ENCODE peak calls at places on chromosomes 3 and 15, in seven cellular contexts. O is HepG2, L is endothelial cell of umbilical vein, K is PC-3, G is MM.1S, A is K562, N is mammary epithelial cell. V is an unnamed sample.
A peak's percentile ranks its signal among the peaks of the same experiment; 100 is the strongest.

GRCh38 chr3:184160456-184160855 is 5.3 kb downstream of the DVL3 start:
- DNase-seq in L (peak; percentile 60), G (no peak), N (no peak), A (peak; percentile 39), K (peak; percentile 72), O (no peak), V (no peak)

GRCh38 chr15:28912422-28912821 is 26.6 kb downstream of the APBA2 start:
- DNase-seq in L (no peak), K (no peak), N (no peak), O (no peak), G (no peak), A (peak; percentile 85), V (no peak)

GRCh38 chr3:123112232-123112631 is 45.4 kb downstream of the PDIA5 start:
- DNase-seq in N (no peak), A (no peak), L (no peak), G (no peak), O (no peak), K (no peak), V (no peak)

GRCh38 chr3:127538569-127538968 is 52.0 kb downstream of the TPRA1 start:
- DNase-seq in A (no peak), O (no peak), N (no peak), L (no peak), G (peak; percentile 22), K (no peak), V (no peak)

GRCh38 chr15:48861813-48862431 is 16.0 kb upstream of the EID1 start:
- DNase-seq in A (peak; percentile 76), K (peak; percentile 68), G (peak; percentile 70), O (peak; percentile 57), L (peak; percentile 58), N (peak; percentile 38), V (peak; percentile 79)

GRCh38 chr3:57221883-57222282 is 5.6 kb upstream of the APPL1 start:
- DNase-seq in N (no peak), G (no peak), O (peak; percentile 20), L (peak; percentile 37), A (peak; percentile 13), K (peak; percentile 62), V (peak; percentile 36)

GRCh38 chr3:164418426-164418825 is 659.9 kb downstream of the SI start:
- DNase-seq in L (no peak), A (no peak), N (no peak), G (no peak), O (no peak), K (no peak), V (no peak)

GRCh38 chr3:115040673-115041286 is 106.3 kb downstream of the ZBTB20 start:
- DNase-seq in K (peak; percentile 63), O (peak; percentile 7), N (peak; percentile 25), G (peak; percentile 36), A (peak; percentile 1), L (peak; percentile 67), V (peak; percentile 23)

GRCh38 chr3:172461530-172462138 is 13.4 kb upstream of the GHSR start:
- DNase-seq in N (peak; percentile 36), A (peak; percentile 50), L (no peak), O (peak; percentile 34), K (peak; percentile 68), G (peak; percentile 60), V (peak; percentile 42)

GRCh38 chr15:25246641-25247417 is 192.0 kb downstream of the UBE3A start:
- DNase-seq in A (no peak), N (no peak), L (no peak), O (no peak), K (no peak), G (no peak), V (no peak)

GRCh38 chr3:129539201-129539600 is 3.8 kb upstream of the H1-8 start:
- DNase-seq in L (no peak), G (no peak), O (no peak), N (no peak), A (no peak), K (no peak), V (no peak)

GRCh38 chr3:195773956-195774537 is 37.7 kb downstream of the MUC4 start:
- DNase-seq in K (no peak), G (no peak), N (no peak), O (no peak), A (no peak), L (no peak), V (no peak)

GRCh38 chr3:134423153-134423552 is 48.9 kb upstream of the AMOTL2 start:
- DNase-seq in G (no peak), A (no peak), L (no peak), N (no peak), K (peak; percentile 11), O (no peak), V (peak; percentile 51)

GRCh38 chr3:67601385-67601784 is 53.0 kb downstream of the SUCLG2 start:
- DNase-seq in A (no peak), G (no peak), K (peak; percentile 40), O (no peak), N (peak; percentile 3), L (no peak), V (no peak)

GRCh38 chr3:17135696-17136095 is 250.9 kb downstream of the PLCL2 start:
- DNase-seq in K (no peak), L (no peak), A (no peak), O (no peak), G (no peak), N (no peak), V (no peak)

GRCh38 chr3:63967675-63968611 is 55.4 kb downstream of the PSMD6 start:
- DNase-seq in K (no peak), A (peak; percentile 48), O (peak; percentile 88), N (peak; percentile 23), G (peak; percentile 70), L (peak; percentile 49), V (peak; percentile 52)

GRCh38 chr3:35262376-35262775 is 376.9 kb upstream of the ARPP21 start:
- DNase-seq in A (no peak), G (no peak), N (no peak), L (no peak), K (no peak), O (no peak), V (no peak)
- TF ChIP-seq EZH2 in A (no peak), G (no peak), N (no peak), L (no peak), K (no peak), O (no peak), V (no peak)

GRCh38 chr3:15631426-15632211 is 30.1 kb downstream of the BTD start:
- DNase-seq in A (peak; percentile 18), L (no peak), O (no peak), N (no peak), K (no peak), G (no peak), V (no peak)
- TF ChIP-seq CTCF in A (peak; percentile 14), L (peak; percentile 27), O (no peak), N (no peak), K (no peak), G (no peak), V (no peak)

GRCh38 chr15:42577514-42578031 is 2.2 kb downstream of the STARD9 start:
- DNase-seq in A (no peak), O (no peak), N (no peak), K (no peak), G (peak; percentile 76), L (no peak), V (no peak)

GRCh38 chr15:42576776-42577175 is 1.4 kb downstream of the STARD9 start:
- DNase-seq in A (no peak), O (no peak), G (peak; percentile 54), N (no peak), L (no peak), K (no peak), V (no peak)

GRCh38 chr15:42576040-42576594 is 711 bp downstream of the STARD9 start:
- DNase-seq in O (no peak), A (no peak), G (no peak), N (no peak), K (no peak), L (no peak), V (no peak)

GRCh38 chr15:42578984-42579537 is 3.7 kb downstream of the STARD9 start:
- DNase-seq in K (no peak), G (no peak), A (no peak), L (no peak), O (no peak), N (no peak), V (no peak)

DNA sequence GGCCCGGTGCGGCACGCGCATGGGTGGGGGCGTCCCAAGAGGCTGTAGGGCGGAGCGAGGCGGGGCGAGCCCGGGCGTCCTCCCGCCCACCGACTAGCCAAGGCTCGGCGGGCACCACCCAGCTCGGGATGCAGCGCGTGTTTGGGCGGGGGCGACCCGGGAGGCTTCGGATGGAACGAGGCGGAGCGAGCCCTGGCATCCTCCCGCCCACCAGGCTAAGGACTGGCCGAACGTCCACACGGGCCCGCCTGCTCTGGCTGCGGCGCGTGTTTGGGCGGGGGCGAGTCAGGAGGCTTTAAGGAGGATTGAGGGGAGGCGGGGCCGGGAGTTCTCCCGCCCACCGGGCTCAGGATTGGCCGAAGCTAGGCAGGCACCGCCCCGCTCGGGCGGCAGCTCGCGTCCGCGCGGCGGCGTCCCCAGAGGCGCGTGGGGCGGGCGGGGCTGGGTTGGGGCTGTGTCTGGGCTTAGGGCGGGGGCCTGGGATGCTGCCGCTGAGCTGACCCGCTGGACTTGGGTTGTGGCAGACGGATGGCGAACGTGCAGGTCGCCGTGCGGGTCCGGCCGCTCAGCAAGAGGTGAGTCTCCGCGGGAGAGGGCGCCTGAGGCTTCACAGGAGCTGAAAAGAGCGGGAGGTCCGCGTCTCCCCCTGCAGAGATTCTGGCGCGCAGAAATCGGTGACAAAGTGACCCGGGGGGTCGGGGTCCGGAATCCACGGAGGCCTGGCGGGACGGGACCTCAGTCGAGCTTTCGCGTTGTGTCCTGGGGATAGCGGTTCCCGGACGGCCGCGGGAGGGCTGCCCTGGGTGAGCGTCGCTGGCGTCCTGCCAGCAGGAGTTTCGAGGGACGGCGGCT is at the start of gene STARD9:
- DNase-seq in A (peak; percentile 98), K (peak; percentile 98), L (peak; percentile 99), O (peak; percentile 96), N (peak; percentile 98), G (peak; percentile 98), V (peak; percentile 99)
- H3K9ac ChIP-seq in A (peak within 1 kb of the TSS; percentile 56), K (peak within 1 kb of the TSS; percentile 56), L (peak within 1 kb of the TSS; percentile 84), O (peak within 1 kb of the TSS; percentile 74), N (peak within 1 kb of the TSS; percentile 39), G (peak within 1 kb of the TSS; percentile 69), V (peak within 1 kb of the TSS; percentile 31)

GRCh38 chr15:63255485-63255990 is 21.9 kb upstream of the APH1B start:
- DNase-seq in G (no peak), O (no peak), N (no peak), L (no peak), A (no peak), K (no peak), V (peak; percentile 43)

GRCh38 chr15:63258658-63259057 is 18.7 kb upstream of the APH1B start:
- DNase-seq in O (no peak), N (no peak), L (no peak), G (no peak), K (no peak), A (peak; percentile 23), V (no peak)

GRCh38 chr15:63254991-63255390 is 22.4 kb upstream of the APH1B start:
- DNase-seq in N (no peak), A (no peak), L (no peak), O (no peak), K (no peak), G (no peak), V (no peak)

GRCh38 chr15:63252292-63252691 is 25.1 kb upstream of the APH1B start:
- DNase-seq in L (no peak), G (no peak), A (no peak), O (no peak), N (no peak), K (no peak), V (no peak)

DNA sequence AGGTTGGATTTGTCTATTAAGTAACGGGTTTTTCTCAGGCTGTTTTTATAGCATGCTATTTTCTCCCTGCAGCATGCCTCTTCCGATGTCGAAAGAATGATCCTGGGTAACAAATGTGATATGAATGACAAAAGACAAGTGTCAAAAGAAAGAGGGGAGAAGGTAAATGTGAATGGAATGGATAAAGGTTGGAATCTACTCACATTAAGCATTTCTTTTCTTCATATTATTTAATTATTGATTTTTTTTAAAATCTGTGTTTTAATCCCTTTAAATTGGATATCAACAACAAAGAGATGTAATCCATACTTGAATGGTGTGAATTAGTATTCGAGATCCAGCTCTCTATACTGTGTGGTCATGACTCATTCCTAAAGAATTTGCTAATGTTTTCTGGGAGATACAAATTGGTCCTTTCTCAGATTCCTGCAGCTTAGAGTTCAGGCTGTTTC is 20.9 kb upstream of the APH1B start:
- DNase-seq in A (no peak), O (peak; percentile 33), G (no peak), K (peak; percentile 65), N (peak; percentile 58), L (peak; percentile 83), V (peak; percentile 41)
- TF ChIP-seq EZH2 in A (no peak), O (no peak), G (no peak), K (no peak), N (no peak), L (no peak), V (no peak)